ENCODE peak calls at places on chromosome 19, in nine cellular contexts. P, D, V, Z, I, N, E, U and M are unnamed samples.

GRCh38 chr19:16400911-16401675 is 70.7 kb downstream of the EPS15L1 start:
- DNase-seq in P (peak; percentile 65), D (no peak), V (no peak), Z (no peak), I (no peak), N (no peak), E (peak; percentile 19), U (no peak), M (peak; percentile 87)

GRCh38 chr19:58543826-58544590 is at the start of gene TRIM28:
- DNase-seq in P (peak; percentile 98), D (peak; percentile 98), V (peak; percentile 99), Z (peak; percentile 99), I (peak; percentile 99), N (peak; percentile 100), E (peak; percentile 99), U (peak; percentile 99), M (peak; percentile 98)

GRCh38 chr19:19115954-19116353 is 22.3 kb downstream of the TMEM161A start:
- DNase-seq in P (no peak), D (no peak), V (no peak), Z (peak; percentile 77), I (peak; percentile 93), N (peak; percentile 19), E (peak; percentile 68), U (no peak), M (peak; percentile 78)

GRCh38 chr19:19652482-19653295 is 9.2 kb upstream of the GMIP start:
- DNase-seq in P (no peak), D (no peak), V (no peak), Z (no peak), I (no peak), N (peak; percentile 21), E (no peak), U (no peak), M (no peak)

GRCh38 chr19:56671613-56671994 is at the start of gene ZNF835:
- DNase-seq in P (peak; percentile 93), D (peak; percentile 40), V (peak; percentile 70), Z (peak; percentile 94), I (peak; percentile 86), N (peak; percentile 53), E (peak; percentile 70), U (peak; percentile 93), M (peak; percentile 96)

GRCh38 chr19:56253737-56254136 is 18.8 kb upstream of the EDDM13 start:
- DNase-seq in P (no peak), D (peak; percentile 15), V (peak; percentile 74), Z (no peak), I (no peak), N (peak; percentile 75), E (no peak), U (no peak), M (no peak)

GRCh38 chr19:4675346-4675745 is 5.2 kb upstream of the MYDGF start:
- DNase-seq in P (no peak), D (no peak), V (no peak), Z (no peak), I (no peak), N (no peak), E (no peak), U (no peak), M (no peak)

GRCh38 chr19:40267601-40267997 is 17.5 kb downstream of the AKT2 start:
- DNase-seq in P (no peak), D (no peak), V (no peak), Z (no peak), I (no peak), N (no peak), E (no peak), U (no peak), M (no peak)

GRCh38 chr19:5679289-5680082 is 830 bp downstream of the MICOS13 start:
- DNase-seq in P (no peak), D (no peak), V (no peak), Z (no peak), I (peak; percentile 50), N (no peak), E (peak; percentile 53), U (no peak), M (no peak)

DNA sequence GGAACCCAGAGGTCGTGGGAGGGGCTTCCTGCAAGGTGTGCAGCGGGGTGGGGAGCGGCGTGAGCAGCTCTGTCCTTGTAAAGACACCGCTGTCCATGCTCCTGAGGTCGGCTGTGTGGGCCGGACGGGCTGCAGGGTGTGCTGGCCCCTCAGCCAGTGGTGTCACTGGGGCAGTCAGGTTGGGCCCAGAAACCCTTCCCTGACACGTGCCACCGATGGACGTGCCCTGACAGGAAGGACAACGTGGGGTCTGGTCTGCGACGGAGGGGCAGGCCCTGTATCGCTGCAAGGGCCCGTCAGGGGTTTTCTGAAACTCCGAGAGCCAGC is 4.2 kb upstream of the RPS15 start:
- DNase-seq in P (no peak), D (no peak), V (no peak), Z (no peak), I (no peak), N (no peak), E (no peak), U (no peak), M (no peak)
- H3K36me3 ChIP-seq in P (peaks cover 57% of the 10 kb centered on the region), D (peaks cover 59% of the 10 kb centered on the region), V (peaks cover 34% of the 10 kb centered on the region), Z (peaks cover 65% of the 10 kb centered on the region), I (peaks cover 48% of the 10 kb centered on the region), N (peaks cover 16% of the 10 kb centered on the region), E (peaks cover 66% of the 10 kb centered on the region), U (no peaks in the 10 kb centered on the region), M (peaks cover 7% of the 10 kb centered on the region)

GRCh38 chr19:37719111-37719926 is at the start of gene ZNF607:
- DNase-seq in P (peak; percentile 83), D (peak; percentile 80), V (peak; percentile 93), Z (peak; percentile 94), I (peak; percentile 96), N (peak; percentile 93), E (peak; percentile 90), U (peak; percentile 91), M (peak; percentile 92)

GRCh38 chr19:37716140-37716539 is 3.4 kb downstream of the ZNF607 start:
- DNase-seq in P (no peak), D (no peak), V (no peak), Z (no peak), I (no peak), N (no peak), E (no peak), U (no peak), M (no peak)

GRCh38 chr19:37718357-37718756 is 1.2 kb downstream of the ZNF607 start:
- DNase-seq in P (no peak), D (no peak), V (no peak), Z (no peak), I (no peak), N (no peak), E (no peak), U (no peak), M (no peak)

GRCh38 chr19:37725181-37725580 is 5.6 kb upstream of the ZNF607 start:
- DNase-seq in P (no peak), D (no peak), V (no peak), Z (no peak), I (no peak), N (no peak), E (no peak), U (no peak), M (no peak)

DNA sequence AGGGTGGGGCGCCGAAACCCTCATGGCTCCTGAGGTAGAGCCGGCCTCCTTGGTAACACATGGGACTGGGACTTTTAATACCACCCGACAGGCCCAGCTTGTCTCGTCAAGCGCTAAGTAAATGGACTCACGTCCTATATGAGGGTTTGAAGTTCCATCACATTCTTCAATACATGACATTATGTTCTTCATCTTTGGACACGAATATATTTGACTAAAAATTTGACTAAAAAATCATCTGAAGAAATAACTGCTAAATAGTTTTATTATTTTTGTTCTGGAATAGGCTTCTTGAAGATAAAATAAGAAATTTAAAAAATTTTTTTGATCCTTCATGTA is 335 bp upstream of the ZNF607 start:
- DNase-seq in P (no peak), D (no peak), V (no peak), Z (no peak), I (no peak), N (no peak), E (no peak), U (no peak), M (no peak)
- TF ChIP-seq CTCF in P (peak; percentile 7), D (no peak), V (no peak), Z (no peak), I (no peak), N (no peak), E (peak; percentile 5), U (no peak), M (no peak)

GRCh38 chr19:1856345-1856697 is 7.1 kb downstream of the KLF16 start:
- DNase-seq in P (no peak), D (no peak), V (no peak), Z (no peak), I (peak; percentile 53), N (no peak), E (no peak), U (no peak), M (no peak)

GRCh38 chr19:1855828-1856255 is 7.5 kb downstream of the KLF16 start:
- DNase-seq in P (no peak), D (no peak), V (no peak), Z (no peak), I (no peak), N (no peak), E (no peak), U (no peak), M (no peak)

GRCh38 chr19:1854542-1855039 is 6.3 kb upstream of the REXO1 start:
- DNase-seq in P (no peak), D (peak; percentile 41), V (no peak), Z (peak; percentile 76), I (no peak), N (no peak), E (no peak), U (no peak), M (peak; percentile 46)

GRCh38 chr19:1854032-1854541 is 5.8 kb upstream of the REXO1 start:
- DNase-seq in P (no peak), D (no peak), V (no peak), Z (no peak), I (no peak), N (no peak), E (no peak), U (no peak), M (no peak)

GRCh38 chr19:1855040-1855827 is 7.0 kb upstream of the REXO1 start:
- DNase-seq in P (peak; percentile 93), D (peak; percentile 81), V (peak; percentile 91), Z (peak; percentile 94), I (peak; percentile 89), N (peak; percentile 91), E (peak; percentile 99), U (peak; percentile 70), M (peak; percentile 91)
- H3K36me3 ChIP-seq in P (no peaks in the 10 kb centered on the region), D (peaks cover 6% of the 10 kb centered on the region), V (no peaks in the 10 kb centered on the region), Z (no peaks in the 10 kb centered on the region), I (no peaks in the 10 kb centered on the region), N (no peaks in the 10 kb centered on the region), E (no peaks in the 10 kb centered on the region), U (no peaks in the 10 kb centered on the region), M (no peaks in the 10 kb centered on the region)

DNA sequence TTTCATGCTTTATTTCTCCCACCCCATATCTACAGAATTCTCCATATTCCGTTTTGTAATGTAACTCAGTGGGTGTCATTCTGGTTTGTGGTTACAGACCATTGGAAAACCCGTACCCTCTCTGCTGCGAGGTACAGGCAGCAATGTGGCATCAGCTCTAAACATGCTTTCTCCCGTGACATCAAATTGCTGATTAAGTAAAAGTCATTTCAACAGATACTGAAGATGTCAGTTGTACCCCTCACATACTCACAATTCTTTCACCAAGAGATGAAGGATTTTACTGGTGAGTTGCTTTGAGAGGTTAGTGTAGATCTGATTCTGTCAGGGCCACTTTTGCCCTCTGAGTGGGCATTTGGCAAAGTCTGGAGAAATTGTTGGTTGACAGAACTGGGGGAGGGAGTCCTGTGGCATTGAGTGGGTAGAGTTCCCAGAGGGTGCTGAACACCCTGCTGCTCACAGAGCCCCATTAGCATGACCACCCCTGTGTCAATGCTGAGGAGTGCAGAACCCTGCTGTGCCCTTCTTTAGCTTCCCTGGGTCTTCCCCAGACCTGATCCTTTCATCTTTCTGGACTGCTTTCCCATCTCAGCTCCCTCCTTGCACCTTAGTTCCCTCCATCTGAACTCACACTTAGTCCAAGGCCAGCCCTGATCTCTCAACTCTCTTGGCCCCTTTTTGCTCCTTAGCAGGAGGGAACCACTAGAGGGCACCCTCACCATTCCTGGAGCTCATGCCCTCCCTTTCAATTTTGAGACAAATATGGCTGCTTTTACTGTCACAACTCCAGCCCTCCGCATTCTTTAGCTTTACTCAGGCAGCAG is 39.9 kb upstream of the CEACAM8 start:
- DNase-seq in P (no peak), D (peak; percentile 25), V (peak; percentile 9), Z (no peak), I (peak; percentile 47), N (peak; percentile 43), E (no peak), U (no peak), M (no peak)
- TF ChIP-seq CTCF in P (peak; percentile 50), D (peak; percentile 74), V (peak; percentile 70), Z (peak; percentile 59), I (peak; percentile 49), N (peak; percentile 82), E (no peak), U (no peak), M (peak; percentile 12)